ENCODE peak calls at places on chromosomes 3 and 15, in four cellular contexts. Y is DMS153, H is sigmoid colon, P is HFFc6. C is an unnamed sample.
A peak's percentile ranks its signal among the peaks of the same experiment; 100 is the strongest.

GRCh38 chr3:72961766-72962165 is 34.8 kb upstream of the PPP4R2 start:
- DNase-seq in P (no peak), H (no peak), Y (no peak), C (no peak)

GRCh38 chr15:101049856-101050646 is 130.9 kb downstream of the LRRK1 start:
- DNase-seq in P (no peak), Y (no peak), H (peak; percentile 56), C (peak; percentile 60)

GRCh38 chr15:89666858-89667705 is 11.8 kb upstream of the KIF7 start:
- DNase-seq in Y (no peak), H (peak; percentile 54), P (no peak), C (no peak)

GRCh38 chr3:195096484-195097330 is 174.3 kb downstream of the XXYLT1 start:
- DNase-seq in P (no peak), Y (no peak), H (no peak), C (peak; percentile 5)

GRCh38 chr3:41267975-41268640 is 68.8 kb downstream of the CTNNB1 start:
- DNase-seq in H (no peak), P (peak; percentile 93), Y (peak; percentile 1), C (peak; percentile 84)

GRCh38 chr15:27091270-27091940 is 120.4 kb downstream of the GABRG3 start:
- DNase-seq in H (no peak), Y (no peak), P (no peak), C (no peak)

GRCh38 chr3:177300039-177300833 is 103.0 kb upstream of the TBL1XR1 start:
- DNase-seq in H (no peak), Y (no peak), P (peak; percentile 9), C (no peak)

GRCh38 chr3:33131328-33132018 is 17.7 kb downstream of the CRTAP start:
- DNase-seq in Y (no peak), H (no peak), P (peak; percentile 53), C (no peak)

GRCh38 chr3:64311424-64311920 is 86.2 kb upstream of the PRICKLE2 start:
- DNase-seq in H (no peak), Y (no peak), P (peak; percentile 21), C (no peak)

GRCh38 chr15:36577082-36577481 is 2.3 kb upstream of the CDIN1 start:
- DNase-seq in P (no peak), H (no peak), Y (no peak), C (no peak)

GRCh38 chr3:151841801-151842200 is 27.9 kb downstream of the AADAC start:
- DNase-seq in H (no peak), Y (no peak), P (peak; percentile 24), C (no peak)

GRCh38 chr3:58063424-58063823 is 55.2 kb downstream of the FLNB start:
- DNase-seq in Y (no peak), P (peak; percentile 78), H (peak; percentile 89), C (no peak)

GRCh38 chr3:131922356-131922755 is 112.5 kb downstream of the CPNE4 start:
- DNase-seq in H (no peak), Y (no peak), P (no peak), C (no peak)

GRCh38 chr15:37100109-37100873 is at the start of gene MEIS2:
- DNase-seq in H (peak; percentile 98), P (peak; percentile 87), Y (peak; percentile 80), C (peak; percentile 92)

GRCh38 chr3:175386630-175387029 is 527.5 kb downstream of the NAALADL2 start:
- DNase-seq in P (peak; percentile 94), Y (no peak), H (no peak), C (no peak)

GRCh38 chr3:55406666-55407425 is 80.3 kb downstream of the WNT5A start:
- DNase-seq in P (peak; percentile 75), H (no peak), Y (no peak), C (no peak)

GRCh38 chr3:149299938-149300791 is 33.3 kb downstream of the TM4SF18 start:
- DNase-seq in Y (peak; percentile 46), P (peak; percentile 93), H (no peak), C (peak; percentile 72)

GRCh38 chr15:45023659-45024320 is 795 bp downstream of the SORD start:
- DNase-seq in P (no peak), Y (no peak), H (no peak), C (no peak)

GRCh38 chr15:20340931-20341661 is 200.5 kb downstream of the GOLGA6L6 start:
- DNase-seq in Y (no peak), H (peak; percentile 92), P (peak; percentile 23), C (peak; percentile 100)

GRCh38 chr15:68564173-68564572 is 14.6 kb upstream of the CORO2B start:
- DNase-seq in H (no peak), P (no peak), Y (no peak), C (peak; percentile 5)

GRCh38 chr3:186775999-186776398 is 7.4 kb upstream of the EIF4A2 start:
- DNase-seq in H (no peak), Y (no peak), P (no peak), C (no peak)

GRCh38 chr3:123790254-123791072 is 93.7 kb downstream of the MYLK start:
- DNase-seq in Y (no peak), P (peak; percentile 48), H (no peak), C (no peak)

C was measured in RWPE2.